ENCODE peak calls at places on chromosome X, in eight cellular contexts. N, A, J, P, E, S, O and F are unnamed samples.

GRCh38 chrX:132561483-132561882 is 72.6 kb upstream of the MBNL3 start:
- DNase-seq in N (no peak), A (no peak), J (no peak), P (no peak), E (peak), S (no peak), O (no peak), F (no peak)

GRCh38 chrX:72128881-72129280 is 2.8 kb downstream of the RTL5 start:
- DNase-seq in N (no peak), A (no peak), J (no peak), P (no peak), E (no peak), S (no peak), O (no peak), F (no peak)

GRCh38 chrX:121975666-121976065 is 928.3 kb downstream of the GLUD2 start:
- DNase-seq in N (no peak), A (no peak), J (no peak), P (no peak), E (no peak), S (no peak), O (no peak), F (no peak)

GRCh38 chrX:49204709-49205108 is 4.7 kb upstream of the SYP start:
- DNase-seq in N (no peak), A (no peak), J (no peak), P (no peak), E (no peak), S (no peak), O (no peak), F (no peak)

GRCh38 chrX:129632443-129632842 is 22.3 kb downstream of the APLN start:
- DNase-seq in N (no peak), A (no peak), J (no peak), P (no peak), E (no peak), S (no peak), O (no peak), F (no peak)

GRCh38 chrX:13023526-13024469 is 20.6 kb downstream of the FAM9C start:
- DNase-seq in N (no peak), A (no peak), J (no peak), P (no peak), E (peak), S (no peak), O (peak), F (no peak)

GRCh38 chrX:149720021-149720689 is 8.3 kb downstream of the MAGEA11 start:
- DNase-seq in N (no peak), A (no peak), J (no peak), P (no peak), E (peak), S (no peak), O (peak), F (no peak)

GRCh38 chrX:119105826-119106225 is 21.8 kb downstream of the KIAA1210 start:
- DNase-seq in N (no peak), A (no peak), J (no peak), P (no peak), E (no peak), S (no peak), O (no peak), F (no peak)

GRCh38 chrX:132443736-132444135 is 45.1 kb downstream of the MBNL3 start:
- DNase-seq in N (no peak), A (no peak), J (no peak), P (no peak), E (no peak), S (no peak), O (no peak), F (no peak)

GRCh38 chrX:134632386-134632785 is 25.9 kb downstream of the PLAC1 start:
- DNase-seq in N (no peak), A (no peak), J (no peak), P (no peak), E (no peak), S (no peak), O (no peak), F (no peak)

DNA sequence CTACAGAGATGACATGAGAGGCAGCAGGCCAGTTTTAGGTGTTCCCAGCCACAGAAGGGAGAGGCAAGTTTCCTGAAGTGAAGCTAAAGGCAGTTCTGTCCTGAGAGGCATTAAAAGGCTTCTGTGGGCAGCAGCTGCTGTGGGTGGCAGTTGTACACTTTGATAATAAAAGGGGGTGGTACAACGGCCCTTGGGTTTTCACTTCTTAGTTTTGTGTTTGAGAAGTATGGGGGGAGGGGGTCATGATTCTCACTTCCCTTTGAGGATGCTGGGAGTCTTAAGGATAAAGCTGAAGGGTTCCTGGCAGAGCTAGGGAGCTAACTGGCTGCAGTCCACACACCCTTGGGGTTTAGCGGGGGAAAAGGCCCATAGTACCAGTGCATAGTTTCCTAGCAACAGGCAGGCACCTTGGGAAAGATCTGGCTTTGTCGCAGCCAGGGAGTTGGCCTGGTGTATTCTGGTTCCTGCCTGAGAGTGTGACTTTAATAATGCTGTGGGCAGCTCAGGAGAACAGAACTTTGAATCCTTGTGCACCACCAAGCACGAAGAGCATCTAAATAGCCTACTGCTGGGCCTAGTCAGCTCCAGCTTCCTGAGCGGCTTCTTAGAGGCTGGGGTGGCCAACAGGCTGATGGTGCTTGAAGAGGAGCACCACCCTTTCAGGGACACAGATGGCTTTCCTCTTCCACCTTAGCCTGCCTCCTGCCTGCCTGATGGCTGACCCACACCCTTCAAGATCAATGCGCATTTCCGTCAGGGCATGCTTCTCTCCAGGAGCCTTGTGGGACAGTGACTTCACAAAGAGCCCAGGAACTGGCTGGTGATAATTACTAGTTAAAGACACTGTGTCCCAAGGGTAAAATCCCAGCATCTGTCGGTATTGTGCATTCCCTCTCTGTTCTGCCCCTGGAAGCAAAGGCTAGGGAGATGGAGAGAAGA is 12.4 kb downstream of the ZBTB33 start:
- DNase-seq in N (no peak), A (no peak), J (no peak), P (no peak), E (no peak), S (no peak), O (no peak), F (no peak)
- TF ChIP-seq CTCF in N (no peak), A (no peak), J (no peak), P (no peak), E (no peak), S (no peak), O (no peak), F (no peak)

DNA sequence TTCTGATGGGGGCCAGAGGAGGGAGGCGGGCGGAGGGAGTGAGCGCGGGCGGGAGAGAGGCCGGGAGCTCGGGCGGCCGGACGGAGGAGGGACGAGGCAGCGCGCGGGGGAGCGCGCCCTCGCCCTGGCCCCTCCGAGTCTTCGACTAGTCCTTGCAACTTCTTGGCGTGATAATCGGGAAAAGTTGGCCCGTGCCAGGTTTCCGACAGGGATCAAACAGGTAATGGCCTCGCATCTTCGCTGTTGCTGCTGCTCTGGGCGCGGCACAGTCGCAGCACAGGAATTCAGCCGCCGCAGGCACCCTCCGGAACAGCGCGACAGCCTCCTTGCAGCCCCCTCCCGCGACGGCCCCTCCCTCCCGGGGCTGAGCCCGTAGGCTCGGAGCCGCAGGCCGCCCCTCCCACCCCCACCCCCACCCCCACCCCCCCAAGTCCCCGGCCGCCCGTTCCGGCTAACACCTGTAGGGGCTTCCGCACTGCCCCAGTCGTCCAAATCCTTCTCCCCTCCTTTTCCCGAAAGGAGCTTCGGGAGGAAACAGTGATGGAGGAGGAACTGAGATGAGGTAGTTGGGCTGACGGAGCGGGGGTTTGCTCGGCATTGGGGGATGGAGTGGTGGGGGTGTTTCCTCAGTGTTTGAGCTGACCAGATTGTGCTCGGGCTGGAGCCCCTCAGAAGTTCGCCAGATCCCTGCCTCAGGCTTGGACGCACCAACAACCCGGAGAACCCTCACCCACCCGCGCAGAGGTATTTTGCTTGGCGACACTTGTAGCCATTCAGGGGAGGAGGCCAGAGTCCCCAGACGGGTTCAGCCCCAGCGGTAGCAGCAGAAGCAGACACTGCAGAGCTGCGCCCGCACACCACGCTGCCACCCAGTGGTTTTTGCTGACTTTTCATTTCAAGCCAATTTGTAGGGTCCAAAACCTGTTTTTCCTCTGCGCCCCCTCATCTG is at the start of gene FGF13:
- DNase-seq in N (peak), A (no peak), J (no peak), P (no peak), E (peak), S (peak), O (peak), F (no peak)
- TF ChIP-seq CTCF in N (no peak), A (no peak), J (peak), P (no peak), E (peak), S (peak), O (peak), F (no peak)

GRCh38 chrX:53686151-53686885 is at the start of gene HUWE1:
- DNase-seq in N (peak), A (peak), J (peak), P (peak), E (peak), S (peak), O (peak), F (peak)
- TF ChIP-seq CTCF in N (no peak), A (no peak), J (no peak), P (no peak), E (no peak), S (no peak), O (no peak), F (no peak)

GRCh38 chrX:69424161-69424560 is 80.0 kb upstream of the NALF2 start:
- DNase-seq in N (no peak), A (no peak), J (no peak), P (no peak), E (peak), S (no peak), O (no peak), F (no peak)
- TF ChIP-seq CTCF in N (peak), A (peak), J (no peak), P (no peak), E (peak), S (no peak), O (no peak), F (no peak)

DNA sequence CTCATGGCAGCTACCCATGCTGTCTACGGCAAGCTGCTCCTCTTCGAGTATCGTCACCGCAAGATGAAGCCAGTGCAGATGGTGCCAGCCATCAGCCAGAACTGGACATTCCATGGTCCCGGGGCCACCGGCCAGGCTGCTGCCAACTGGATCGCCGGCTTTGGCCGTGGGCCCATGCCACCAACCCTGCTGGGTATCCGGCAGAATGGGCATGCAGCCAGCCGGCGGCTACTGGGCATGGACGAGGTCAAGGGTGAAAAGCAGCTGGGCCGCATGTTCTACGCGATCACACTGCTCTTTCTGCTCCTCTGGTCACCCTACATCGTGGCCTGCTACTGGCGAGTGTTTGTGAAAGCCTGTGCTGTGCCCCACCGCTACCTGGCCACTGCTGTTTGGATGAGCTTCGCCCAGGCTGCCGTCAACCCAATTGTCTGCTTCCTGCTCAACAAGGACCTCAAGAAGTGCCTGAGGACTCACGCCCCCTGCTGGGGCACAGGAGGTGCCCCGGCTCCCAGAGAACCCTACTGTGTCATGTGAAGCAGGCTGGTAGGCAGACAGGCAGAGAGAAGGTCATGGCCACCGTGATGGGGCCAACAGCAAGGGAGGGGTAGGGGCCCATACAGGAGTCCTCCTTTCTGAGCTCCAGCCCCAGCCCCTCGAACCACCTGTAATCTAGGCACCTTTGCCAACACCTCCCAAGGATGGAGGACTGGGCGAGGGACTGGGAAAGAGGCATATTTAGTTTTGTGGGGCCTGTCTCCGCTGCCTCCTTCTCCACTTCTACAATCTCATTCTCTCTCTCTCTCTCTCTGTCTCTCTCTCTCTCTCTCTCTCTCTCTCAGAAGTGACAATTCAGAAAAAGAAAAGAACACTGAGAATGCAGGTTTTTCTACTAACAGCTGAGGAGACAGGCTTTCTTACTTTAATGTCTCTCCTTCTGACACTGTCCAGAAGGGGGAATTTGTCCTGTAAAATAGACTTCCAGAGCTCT is 4.7 kb upstream of the TSPYL2 start:
- DNase-seq in N (no peak), A (no peak), J (no peak), P (no peak), E (no peak), S (no peak), O (no peak), F (no peak)
- TF ChIP-seq CTCF in N (no peak), A (no peak), J (no peak), P (no peak), E (no peak), S (no peak), O (no peak), F (no peak)